ENCODE peak calls at places on chromosomes 5 and 9, in ten cellular contexts. D is upper lobe of right lung; P is activated CD8-positive, alpha-beta T cell treated with anti-CD3 and anti-CD28 coated beads for 36 hours; B is Panc1; L is activated CD4-positive, alpha-beta T cell treated with anti-CD3 and anti-CD28 coated beads for 36 hours; A is activated naive CD8-positive, alpha-beta T cell treated with anti-CD3 and anti-CD28 coated beads, Interleukin-2, amount 50 U/mL, for 24 hours; F is CD8-positive, alpha-beta T cell; K is B cell; C is sciatic nerve; S is stimulated activated naive CD8-positive, alpha-beta T cell treated with anti-CD3 and anti-CD28 coated beads, Interleukin-15, amount 100 ng/mL, for 72 hours. T is an unnamed sample.

GRCh38 chr5:172002840-172003512 is 3.5 kb downstream of the FBXW11 start:
- ATAC-seq in K (no peak), C (no peak), A (no peak), L (no peak), S (no peak), D (no peak), B (no peak), P (no peak), F (no peak), T (no peak)

GRCh38 chr5:173108914-173109313 is 35.4 kb upstream of the BNIP1 start:
- ATAC-seq in D (peak; percentile 83), K (no peak), P (no peak), S (no peak), A (no peak), B (no peak), F (no peak), L (peak; percentile 65), C (no peak), T (no peak)

GRCh38 chr9:71911908-71912325 is 478 bp downstream of the C9orf85 start:
- ATAC-seq in K (no peak), S (no peak), A (no peak), C (no peak), P (no peak), F (no peak), D (no peak), B (no peak), L (no peak), T (no peak)

GRCh38 chr9:86046930-86047341 is 52.4 kb downstream of the GOLM1 start:
- ATAC-seq in K (no peak), F (no peak), L (no peak), D (no peak), A (no peak), C (no peak), S (no peak), P (no peak), B (no peak), T (no peak)

GRCh38 chr9:35798658-35799366 is 7.4 kb downstream of the NPR2 start:
- ATAC-seq in S (peak; percentile 93), F (no peak), D (no peak), K (no peak), C (no peak), L (peak; percentile 99), P (peak; percentile 92), B (no peak), A (peak; percentile 98), T (peak; percentile 97)

GRCh38 chr5:132263548-132264261 is 6.2 kb downstream of the PDLIM4 start:
- ATAC-seq in K (no peak), S (peak; percentile 61), D (no peak), A (peak; percentile 75), P (peak; percentile 49), F (no peak), B (no peak), C (no peak), L (peak; percentile 57), T (no peak)

GRCh38 chr9:28456886-28457285 is 883.6 kb upstream of the C9orf72 start:
- ATAC-seq in L (no peak), A (no peak), C (no peak), S (no peak), F (no peak), P (no peak), D (no peak), K (no peak), B (no peak), T (no peak)

GRCh38 chr5:136186786-136187185 is 6.2 kb downstream of the SMIM32 start:
- ATAC-seq in A (no peak), P (no peak), C (no peak), D (no peak), L (no peak), F (no peak), B (no peak), S (no peak), K (no peak), T (no peak)

GRCh38 chr5:82058710-82059109 is 86.9 kb downstream of the ATG10 start:
- ATAC-seq in L (no peak), S (no peak), B (no peak), D (no peak), F (no peak), A (no peak), C (peak; percentile 28), P (no peak), K (no peak), T (no peak)

GRCh38 chr5:157348049-157348400 is 82.1 kb downstream of the CYFIP2 start:
- ATAC-seq in L (no peak), K (no peak), F (no peak), S (no peak), A (no peak), B (no peak), P (no peak), C (no peak), D (no peak), T (peak; percentile 25)

GRCh38 chr9:135216666-135217431 is 129.4 kb downstream of the OLFM1 start:
- ATAC-seq in L (no peak), C (no peak), P (no peak), A (no peak), F (no peak), D (no peak), K (no peak), B (no peak), S (no peak), T (no peak)

GRCh38 chr5:180910735-180911134 is 11.8 kb downstream of the BTNL8 start:
- ATAC-seq in F (no peak), P (no peak), K (no peak), S (no peak), L (no peak), C (no peak), B (no peak), A (no peak), D (no peak), T (no peak)

GRCh38 chr5:102910240-102911226 is 155.4 kb downstream of the PAM start:
- ATAC-seq in A (no peak), S (no peak), B (peak; percentile 92), L (no peak), F (no peak), C (no peak), K (no peak), D (no peak), P (no peak), T (no peak)

GRCh38 chr5:114305402-114306207 is 56.3 kb upstream of the KCNN2 start:
- ATAC-seq in F (no peak), P (no peak), A (no peak), C (no peak), L (no peak), S (no peak), B (no peak), K (no peak), D (peak; percentile 27), T (no peak)

GRCh38 chr5:154369682-154370081 is 76.1 kb upstream of the SAP30L start:
- ATAC-seq in B (no peak), L (no peak), F (no peak), K (no peak), S (no peak), D (no peak), C (no peak), A (no peak), P (no peak), T (no peak)

GRCh38 chr5:43281840-43282658 is 31.2 kb downstream of the HMGCS1 start:
- ATAC-seq in F (no peak), S (peak; percentile 66), P (peak; percentile 68), D (no peak), B (no peak), L (peak; percentile 81), C (no peak), A (peak; percentile 65), K (no peak), T (peak; percentile 46)

GRCh38 chr9:14301582-14301981 is 12.4 kb downstream of the NFIB start:
- ATAC-seq in L (no peak), F (no peak), C (no peak), A (no peak), P (no peak), S (no peak), B (no peak), D (no peak), K (no peak), T (no peak)

GRCh38 chr9:112218908-112219307 is 43.8 kb upstream of the SUSD1 start:
- ATAC-seq in L (peak; percentile 95), F (no peak), A (peak; percentile 95), P (peak; percentile 96), K (peak; percentile 53), S (peak; percentile 99), D (no peak), B (no peak), C (no peak), T (no peak)

GRCh38 chr9:99544526-99544925 is 277.2 kb upstream of the NR4A3 start:
- ATAC-seq in F (no peak), D (no peak), A (no peak), P (no peak), C (no peak), B (no peak), L (no peak), K (no peak), S (no peak), T (no peak)

GRCh38 chr5:39176740-39177628 is 42.4 kb downstream of the FYB1 start:
- ATAC-seq in A (peak; percentile 77), L (peak; percentile 59), C (no peak), F (peak; percentile 48), K (no peak), B (no peak), S (peak; percentile 87), D (no peak), P (peak; percentile 64), T (no peak)

GRCh38 chr5:128399111-128399510 is 138.9 kb downstream of the FBN2 start:
- ATAC-seq in P (no peak), D (no peak), A (no peak), L (no peak), K (no peak), S (no peak), B (no peak), F (no peak), C (no peak), T (no peak)

GRCh38 chr9:77402286-77402685 is 225.0 kb downstream of the VPS13A start:
- ATAC-seq in L (no peak), B (no peak), F (no peak), P (no peak), A (no peak), C (no peak), D (no peak), S (no peak), K (no peak), T (no peak)

GRCh38 chr5:178267245-178267644 is 34.6 kb upstream of the PHYKPL start:
- ATAC-seq in D (no peak), K (no peak), L (no peak), S (no peak), C (no peak), A (no peak), P (no peak), B (no peak), F (no peak), T (no peak)

GRCh38 chr5:111707624-111708165 is 49.3 kb downstream of the NREP start:
- ATAC-seq in K (no peak), S (no peak), C (no peak), L (no peak), B (no peak), A (no peak), P (no peak), D (no peak), F (no peak), T (peak; percentile 82)

GRCh38 chr9:114034176-114034575 is 43.9 kb downstream of the AMBP start:
- ATAC-seq in K (no peak), B (no peak), C (no peak), P (no peak), D (no peak), S (no peak), L (no peak), A (no peak), F (no peak), T (no peak)

GRCh38 chr9:81519816-81520215 is 169.5 kb downstream of the TLE1 start:
- ATAC-seq in L (no peak), F (no peak), D (no peak), S (no peak), C (no peak), K (no peak), B (no peak), A (no peak), P (no peak), T (no peak)

GRCh38 chr5:98771389-98772109 is 1.9 kb upstream of the RGMB start:
- ATAC-seq in B (no peak), C (peak; percentile 44), A (no peak), D (peak; percentile 10), F (peak; percentile 18), L (peak; percentile 14), P (peak; percentile 14), K (no peak), S (no peak), T (no peak)

GRCh38 chr9:4238522-4238921 is 61.3 kb downstream of the GLIS3 start:
- ATAC-seq in K (no peak), C (no peak), S (peak; percentile 57), F (peak; percentile 26), P (peak; percentile 50), L (peak; percentile 62), A (peak; percentile 68), B (no peak), D (no peak), T (no peak)